ENCODE peak calls at places on chromosomes 7 and 10, in ten cellular contexts. N is bronchial epithelial cell, C is kidney epithelial cell, K is HFF-Myc, M is epithelial cell of esophagus, E is stomach, H is brain microvascular endothelial cell, T is lower lobe of right lung, G is hepatocyte, L is mammary epithelial cell. P is an unnamed sample.

GRCh38 chr10:79221110-79222051 is 125.9 kb upstream of the PPIF start:
- DNase-seq in N (peak; percentile 72), C (no peak), K (peak; percentile 44), M (peak; percentile 86), E (peak; percentile 49), H (peak; percentile 59), T (peak; percentile 52), G (peak; percentile 82), L (no peak), P (peak; percentile 68)

GRCh38 chr10:59346321-59346720 is 16.0 kb downstream of the FAM13C start:
- DNase-seq in N (no peak), C (no peak), K (no peak), M (no peak), E (no peak), H (no peak), T (no peak), G (peak; percentile 8), L (no peak), P (no peak)

GRCh38 chr7:158614695-158615094 is 27.1 kb upstream of the PTPRN2 start:
- DNase-seq in N (peak; percentile 27), C (no peak), K (no peak), M (peak; percentile 31), E (no peak), H (peak; percentile 46), T (no peak), G (no peak), L (no peak), P (peak; percentile 59)

GRCh38 chr10:131842351-131843088 is 58.3 kb upstream of the PPP2R2D start:
- DNase-seq in N (no peak), C (no peak), K (no peak), M (no peak), E (no peak), H (no peak), T (peak; percentile 32), G (no peak), L (no peak), P (no peak)

GRCh38 chr7:75950111-75950681 is 35.2 kb downstream of the POR start:
- DNase-seq in N (no peak), C (no peak), K (no peak), M (peak; percentile 17), E (no peak), H (no peak), T (no peak), G (no peak), L (no peak), P (no peak)

GRCh38 chr7:73427902-73428696 is 5.5 kb upstream of the FZD9 start:
- DNase-seq in N (no peak), C (no peak), K (no peak), M (no peak), E (no peak), H (no peak), T (no peak), G (no peak), L (no peak), P (no peak)

GRCh38 chr10:18140149-18140956 is at the start of gene CACNB2:
- DNase-seq in N (no peak), C (no peak), K (no peak), M (peak; percentile 47), E (no peak), H (no peak), T (peak; percentile 57), G (peak; percentile 70), L (peak; percentile 13), P (no peak)

GRCh38 chr10:30434273-30435067 is 486 bp downstream of the MAP3K8 start:
- DNase-seq in N (peak; percentile 48), C (no peak), K (no peak), M (peak; percentile 77), E (peak; percentile 82), H (peak; percentile 61), T (peak; percentile 95), G (peak; percentile 94), L (peak; percentile 69), P (peak; percentile 16)

GRCh38 chr7:55286666-55287065 is 78.5 kb upstream of the LANCL2 start:
- DNase-seq in N (no peak), C (no peak), K (no peak), M (no peak), E (no peak), H (no peak), T (no peak), G (no peak), L (no peak), P (no peak)

GRCh38 chr10:86152354-86152753 is 214.2 kb downstream of the GRID1 start:
- DNase-seq in N (no peak), C (no peak), K (no peak), M (no peak), E (no peak), H (no peak), T (no peak), G (no peak), L (no peak), P (no peak)

GRCh38 chr10:131175891-131176290 is 135.6 kb downstream of the TCERG1L start:
- DNase-seq in N (no peak), C (no peak), K (no peak), M (no peak), E (no peak), H (no peak), T (no peak), G (no peak), L (no peak), P (no peak)

GRCh38 chr10:93594518-93594917 is 6.5 kb downstream of the RBP4 start:
- DNase-seq in N (no peak), C (no peak), K (no peak), M (no peak), E (no peak), H (no peak), T (no peak), G (no peak), L (no peak), P (no peak)

GRCh38 chr7:108613147-108613948 is 43.7 kb downstream of the DNAJB9 start:
- DNase-seq in N (peak; percentile 50), C (no peak), K (peak; percentile 26), M (peak; percentile 52), E (no peak), H (peak; percentile 5), T (no peak), G (peak; percentile 71), L (peak; percentile 30), P (peak; percentile 40)

GRCh38 chr10:86946215-86947170 is 10.9 kb downstream of the MMRN2 start:
- DNase-seq in N (no peak), C (no peak), K (no peak), M (no peak), E (peak; percentile 62), H (no peak), T (no peak), G (no peak), L (no peak), P (no peak)

GRCh38 chr10:24912214-24912613 is 40.2 kb downstream of the PRTFDC1 start:
- DNase-seq in N (peak; percentile 82), C (no peak), K (no peak), M (peak; percentile 73), E (no peak), H (peak; percentile 54), T (no peak), G (no peak), L (peak; percentile 46), P (no peak)

GRCh38 chr7:66732439-66732838 is 8.1 kb upstream of the RABGEF1 start:
- DNase-seq in N (no peak), C (no peak), K (no peak), M (no peak), E (no peak), H (no peak), T (no peak), G (no peak), L (no peak), P (no peak)
- TF ChIP-seq CTCF in N (no peak), C (no peak), K (no peak), M (no peak), E (no peak), H (no peak), T (no peak), G (no peak), L (no peak), P (no peak)

DNA sequence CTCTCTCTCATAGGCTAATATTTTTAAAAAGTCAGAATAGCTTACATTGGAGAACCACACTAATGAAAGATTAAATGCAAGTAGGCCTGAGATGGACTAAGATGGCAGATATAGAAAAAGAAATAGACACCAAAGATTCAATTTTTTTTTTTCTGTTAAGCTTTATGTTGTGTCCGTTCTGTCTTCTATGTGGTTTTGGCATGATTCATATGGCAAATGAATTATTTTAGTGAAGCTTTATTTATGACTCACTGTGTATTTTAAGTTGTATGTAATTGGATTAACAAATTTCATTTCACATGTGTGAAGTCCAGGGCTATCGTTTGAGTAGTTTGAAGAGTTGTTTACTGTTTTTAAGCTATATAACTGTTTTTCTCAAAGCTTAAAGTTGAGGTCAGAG is 214.8 kb downstream of the CAMK1D start:
- DNase-seq in N (peak; percentile 85), C (no peak), K (no peak), M (peak; percentile 37), E (no peak), H (no peak), T (no peak), G (no peak), L (peak; percentile 24), P (no peak)
- TF ChIP-seq CTCF in N (no peak), C (no peak), K (no peak), M (no peak), E (no peak), H (no peak), T (no peak), G (no peak), L (no peak), P (no peak)

GRCh38 chr10:107409517-107409916 is 245.0 kb upstream of the SORCS1 start:
- DNase-seq in N (peak; percentile 46), C (no peak), K (no peak), M (peak; percentile 62), E (no peak), H (peak; percentile 1), T (no peak), G (peak; percentile 45), L (peak; percentile 14), P (no peak)
- TF ChIP-seq CTCF in N (peak; percentile 64), C (peak; percentile 40), K (no peak), M (peak; percentile 51), E (no peak), H (peak; percentile 46), T (peak; percentile 23), G (peak; percentile 46), L (peak; percentile 35), P (no peak)

GRCh38 chr10:70123817-70124216 is 8.8 kb downstream of the AIFM2 start:
- DNase-seq in N (no peak), C (no peak), K (no peak), M (no peak), E (no peak), H (no peak), T (no peak), G (no peak), L (no peak), P (no peak)

GRCh38 chr10:70124918-70125317 is 7.7 kb downstream of the AIFM2 start:
- DNase-seq in N (no peak), C (no peak), K (no peak), M (no peak), E (no peak), H (no peak), T (no peak), G (no peak), L (no peak), P (no peak)

GRCh38 chr10:70125918-70126590 is 6.6 kb downstream of the AIFM2 start:
- DNase-seq in N (no peak), C (no peak), K (no peak), M (no peak), E (no peak), H (no peak), T (no peak), G (no peak), L (no peak), P (no peak)

GRCh38 chr10:70122742-70123141 is 9.9 kb downstream of the AIFM2 start:
- DNase-seq in N (no peak), C (no peak), K (no peak), M (no peak), E (no peak), H (no peak), T (no peak), G (no peak), L (no peak), P (no peak)

GRCh38 chr10:70124415-70124814 is 8.2 kb downstream of the AIFM2 start:
- DNase-seq in N (no peak), C (no peak), K (no peak), M (no peak), E (no peak), H (no peak), T (no peak), G (no peak), L (no peak), P (no peak)
- TF ChIP-seq CTCF in N (no peak), C (no peak), K (no peak), M (no peak), E (no peak), H (no peak), T (no peak), G (no peak), L (no peak), P (no peak)

P was measured in HFFc6.